ENCODE peak calls at places on chromosome 21, in five cellular contexts. R is HepG2, W is GM12878, A is H1, N is K562. U is an unnamed sample.

GRCh38 chr21:17512245-17513213 is at the start of gene CXADR:
- DNase-seq in R (peak; percentile 89), W (no peak), A (peak; percentile 59), N (peak; percentile 68), U (peak; percentile 57)

GRCh38 chr21:33825898-33826297 is 89.7 kb downstream of the ATP5PO start:
- DNase-seq in R (no peak), W (no peak), A (no peak), N (no peak), U (no peak)

GRCh38 chr21:31870472-31870871 is 2.3 kb upstream of the HUNK start:
- DNase-seq in R (no peak), W (no peak), A (no peak), N (no peak), U (no peak)

GRCh38 chr21:46077674-46078101 is 20.2 kb upstream of the COL6A2 start:
- DNase-seq in R (no peak), W (no peak), A (no peak), N (no peak), U (no peak)

GRCh38 chr21:41640756-41641509 is 125.9 kb downstream of the RIPK4 start:
- DNase-seq in R (no peak), W (no peak), A (no peak), N (no peak), U (no peak)

GRCh38 chr21:31927872-31928476 is 55.2 kb downstream of the HUNK start:
- DNase-seq in R (no peak), W (no peak), A (no peak), N (no peak), U (no peak)

GRCh38 chr21:32529679-32530078 is 55.6 kb downstream of the TCP10L start:
- DNase-seq in R (no peak), W (no peak), A (no peak), N (no peak), U (no peak)

GRCh38 chr21:28615276-28615675 is 377.4 kb downstream of the LTN1 start:
- DNase-seq in R (no peak), W (no peak), A (no peak), N (no peak), U (no peak)

GRCh38 chr21:31316488-31317169 is 27.4 kb downstream of the TIAM1 start:
- DNase-seq in R (no peak), W (no peak), A (no peak), N (no peak), U (no peak)

GRCh38 chr21:30981403-30981802 is 56.9 kb downstream of the KRTAP19-8 start:
- DNase-seq in R (no peak), W (no peak), A (no peak), N (no peak), U (no peak)

GRCh38 chr21:45613881-45614280 is 29.6 kb upstream of the PCBP3 start:
- DNase-seq in R (no peak), W (no peak), A (no peak), N (no peak), U (no peak)

GRCh38 chr21:45830221-45830640 is 151.3 kb upstream of the COL6A1 start:
- DNase-seq in R (no peak), W (no peak), A (no peak), N (peak; percentile 62), U (no peak)

GRCh38 chr21:38869946-38870345 is 64.2 kb downstream of the ETS2 start:
- DNase-seq in R (peak; percentile 39), W (no peak), A (no peak), N (no peak), U (no peak)

GRCh38 chr21:42262826-42263225 is 43.9 kb downstream of the ABCG1 start:
- DNase-seq in R (peak; percentile 52), W (no peak), A (no peak), N (no peak), U (peak; percentile 8)

GRCh38 chr21:37365657-37366487 is 701 bp upstream of the DYRK1A start:
- DNase-seq in R (peak; percentile 63), W (no peak), A (no peak), N (no peak), U (peak; percentile 19)

GRCh38 chr21:14836950-14837349 is 227.8 kb downstream of the NRIP1 start:
- DNase-seq in R (no peak), W (no peak), A (no peak), N (no peak), U (no peak)

GRCh38 chr21:19535356-19535755 is 1131.8 kb upstream of the TMPRSS15 start:
- DNase-seq in R (no peak), W (no peak), A (no peak), N (no peak), U (no peak)

GRCh38 chr21:37225440-37225839 is 41.7 kb downstream of the VPS26C start:
- DNase-seq in R (no peak), W (no peak), A (no peak), N (no peak), U (no peak)

GRCh38 chr21:45496151-45496967 is 45.9 kb downstream of the SLC19A1 start:
- DNase-seq in R (no peak), W (no peak), A (no peak), N (no peak), U (no peak)

GRCh38 chr21:41601573-41602371 is 93.8 kb upstream of the TMPRSS2 start:
- DNase-seq in R (no peak), W (peak; percentile 16), A (no peak), N (no peak), U (no peak)

GRCh38 chr21:38301321-38302214 is 44.8 kb downstream of the KCNJ15 start:
- DNase-seq in R (no peak), W (no peak), A (no peak), N (no peak), U (no peak)

GRCh38 chr21:31011412-31011811 is 26.9 kb downstream of the KRTAP19-8 start:
- DNase-seq in R (no peak), W (no peak), A (no peak), N (no peak), U (no peak)

GRCh38 chr21:27248791-27249190 is 281.9 kb upstream of the ADAMTS5 start:
- DNase-seq in R (no peak), W (no peak), A (no peak), N (no peak), U (no peak)

GRCh38 chr21:41926807-41927171 is 27.0 kb downstream of the C2CD2 start:
- DNase-seq in R (no peak), W (no peak), A (no peak), N (no peak), U (no peak)

GRCh38 chr21:32307706-32308105 is 9.1 kb downstream of the MRAP start:
- DNase-seq in R (peak; percentile 21), W (no peak), A (no peak), N (no peak), U (no peak)

GRCh38 chr21:41786521-41786987 is 19.7 kb upstream of the RIPK4 start:
- DNase-seq in R (no peak), W (no peak), A (no peak), N (no peak), U (peak; percentile 36)

GRCh38 chr21:37766104-37766503 is 150.2 kb downstream of the KCNJ6 start:
- DNase-seq in R (no peak), W (no peak), A (no peak), N (no peak), U (no peak)

GRCh38 chr21:27694667-27695066 is 727.8 kb upstream of the ADAMTS5 start:
- DNase-seq in R (no peak), W (no peak), A (no peak), N (no peak), U (no peak)

GRCh38 chr21:36888466-36888865 is 78.0 kb downstream of the HLCS start:
- DNase-seq in R (no peak), W (no peak), A (no peak), N (peak; percentile 46), U (no peak)

GRCh38 chr21:29718081-29718815 is 221.5 kb downstream of the GRIK1 start:
- DNase-seq in R (no peak), W (no peak), A (no peak), N (no peak), U (no peak)

DNA sequence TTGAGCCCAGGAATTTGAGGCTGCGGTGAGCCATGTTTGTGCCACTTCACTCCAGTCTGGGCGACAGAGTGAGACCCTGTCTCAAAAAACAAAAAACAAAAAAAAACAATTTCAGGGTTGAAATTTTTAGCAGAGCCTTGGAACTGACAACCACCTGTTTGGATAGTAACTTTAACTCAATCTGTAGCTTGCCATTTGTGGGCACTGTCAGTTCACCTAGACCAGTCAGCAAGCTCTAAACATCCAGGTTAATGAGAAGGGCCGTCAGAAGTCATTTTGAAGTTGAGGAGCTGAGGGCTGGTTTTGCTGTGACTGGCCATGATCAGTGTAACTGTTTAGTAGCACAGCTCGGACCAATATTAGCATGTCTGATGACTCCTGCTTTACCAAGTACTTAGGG is 8.4 kb downstream of the TRAPPC10 start:
- DNase-seq in R (no peak), W (no peak), A (no peak), N (no peak), U (no peak)
- TF ChIP-seq KDM1A in R (no peak), W (no peak), A (no peak), N (no peak), U (no peak)

DNA sequence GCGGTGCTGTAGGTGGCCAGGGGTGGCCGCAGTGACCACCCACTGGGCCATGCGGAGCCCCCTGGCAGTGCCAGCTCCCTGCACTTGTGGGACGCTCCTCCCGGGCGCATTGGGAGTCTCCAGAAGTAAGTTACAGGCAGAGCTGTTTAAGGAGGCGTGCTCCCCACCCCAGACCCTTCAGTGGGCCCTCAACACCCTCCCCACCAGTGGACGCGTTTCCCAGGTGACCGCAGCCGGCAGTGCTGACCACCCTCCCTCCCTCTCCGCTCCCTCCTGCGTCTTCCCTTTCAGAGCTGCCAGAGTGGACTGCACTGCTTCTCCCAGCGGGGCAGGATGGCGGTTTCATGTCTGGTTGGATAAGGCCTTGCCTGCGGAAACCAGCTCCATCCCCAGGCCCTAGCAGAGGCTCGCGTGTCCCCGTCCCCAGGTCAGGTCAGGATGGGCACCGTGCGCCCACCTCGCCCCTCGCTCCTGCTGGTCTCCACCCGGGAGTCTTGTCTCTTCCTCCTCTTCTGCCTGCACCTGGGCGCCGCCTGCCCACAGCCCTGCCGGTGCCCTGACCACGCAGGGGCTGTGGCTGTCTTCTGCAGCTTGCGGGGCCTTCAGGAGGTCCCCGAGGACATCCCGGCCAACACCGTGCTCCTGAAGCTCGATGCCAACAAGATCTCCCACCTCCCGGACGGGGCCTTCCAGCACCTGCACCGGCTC is 1.1 kb downstream of the LRRC3 start:
- DNase-seq in R (no peak), W (no peak), A (no peak), N (no peak), U (no peak)
- TF ChIP-seq MAX in R (no peak), W (no peak), A (no peak), N (no peak), U (no peak)

GRCh38 chr21:34844033-34844923 is 175.5 kb downstream of the CLIC6 start:
- DNase-seq in R (no peak), W (no peak), A (no peak), N (no peak), U (no peak)

GRCh38 chr21:34844924-34845238 is 176.1 kb downstream of the CLIC6 start:
- DNase-seq in R (no peak), W (no peak), A (no peak), N (no peak), U (no peak)

GRCh38 chr21:34846601-34847112 is 177.9 kb downstream of the CLIC6 start:
- DNase-seq in R (no peak), W (no peak), A (no peak), N (no peak), U (peak; percentile 18)

GRCh38 chr21:34846214-34846575 is 177.4 kb downstream of the CLIC6 start:
- DNase-seq in R (no peak), W (no peak), A (no peak), N (no peak), U (no peak)

GRCh38 chr21:34845521-34846213 is 176.9 kb downstream of the CLIC6 start:
- DNase-seq in R (no peak), W (peak; percentile 60), A (no peak), N (no peak), U (no peak)
- TF ChIP-seq KDM1A in R (no peak), W (no peak), A (no peak), N (no peak), U (no peak)

GRCh38 chr21:16040601-16041000 is 310.8 kb downstream of the USP25 start:
- DNase-seq in R (peak; percentile 2), W (no peak), A (no peak), N (no peak), U (peak; percentile 8)
- TF ChIP-seq MAX in R (no peak), W (no peak), A (no peak), N (no peak), U (no peak)

U was measured in A549.